ENCODE peak calls at places on chromosomes 11 and 22, in four cellular contexts. W, D, U and P are unnamed samples. For H3K9me3 and H3K4me1, the result is how much of the 10 kb centered on the place peaks cover.

GRCh38 chr11:80362578-80362977 is 921.7 kb upstream of the TENM4 start:
- DNase-seq in D (no peak), U (no peak), W (peak), P (no peak)

GRCh38 chr22:36323855-36324331 is 63.9 kb downstream of the MYH9 start:
- DNase-seq in U (no peak), D (no peak), W (no peak), P (no peak)

GRCh38 chr11:73249304-73249703 is 22.8 kb upstream of the P2RY6 start:
- DNase-seq in U (peak), W (peak), D (no peak), P (no peak)

GRCh38 chr11:4626207-4627105 is 10.8 kb upstream of the OR51D1 start:
- DNase-seq in U (peak), W (peak), D (peak), P (peak)

GRCh38 chr11:101129203-101129943 is at the start of gene PGR:
- DNase-seq in U (peak), D (no peak), W (no peak), P (peak)

GRCh38 chr11:30454108-30454507 is 131.2 kb downstream of the ARL14EP start:
- DNase-seq in U (no peak), D (no peak), W (no peak), P (peak)

GRCh38 chr11:119370486-119371046 is 10.9 kb downstream of the USP2 start:
- DNase-seq in U (peak), W (no peak), D (no peak), P (no peak)

GRCh38 chr11:113531575-113532451 is 56.6 kb upstream of the DRD2 start:
- DNase-seq in W (no peak), U (no peak), D (no peak), P (no peak)

GRCh38 chr11:75547617-75548054 is 14.4 kb upstream of the SERPINH1 start:
- DNase-seq in W (peak), U (peak), D (no peak), P (peak)

GRCh38 chr22:23225724-23226496 is 45.6 kb downstream of the BCR start:
- DNase-seq in U (no peak), D (no peak), W (peak), P (no peak)

GRCh38 chr22:27512283-27512761 is 289.2 kb downstream of the MN1 start:
- DNase-seq in W (peak), D (no peak), U (no peak), P (no peak)

GRCh38 chr11:69049490-69049867 is 747 bp downstream of the TPCN2 start:
- DNase-seq in D (no peak), U (no peak), W (no peak), P (no peak)

GRCh38 chr11:44320289-44320973 is 10.5 kb upstream of the ALX4 start:
- DNase-seq in D (no peak), U (no peak), W (no peak), P (no peak)

GRCh38 chr11:22467248-22467647 is 129.1 kb downstream of the SLC17A6 start:
- DNase-seq in U (no peak), W (no peak), D (no peak), P (no peak)

GRCh38 chr11:32006799-32007388 is 84.0 kb upstream of the RCN1 start:
- DNase-seq in W (peak), U (peak), D (no peak), P (peak)

GRCh38 chr22:22110548-22111266 is 128.1 kb upstream of the TOP3B start:
- DNase-seq in U (peak), W (peak), D (no peak), P (peak)

GRCh38 chr11:30595929-30596328 is 9.8 kb upstream of the MPPED2 start:
- DNase-seq in D (no peak), U (no peak), W (no peak), P (no peak)

GRCh38 chr11:67033661-67034166 is 10.8 kb downstream of the SYT12 start:
- DNase-seq in U (no peak), W (peak), D (no peak), P (no peak)

GRCh38 chr11:107957109-107957588 is 28.9 kb downstream of the RAB39A start:
- DNase-seq in D (no peak), W (no peak), U (no peak), P (no peak)

GRCh38 chr11:27397619-27398412 is 34.8 kb upstream of the CCDC34 start:
- DNase-seq in U (no peak), W (no peak), D (no peak), P (no peak)

GRCh38 chr22:31944700-31945477 is 554 bp downstream of the YWHAH start:
- DNase-seq in U (peak), D (peak), W (peak), P (peak)

GRCh38 chr11:117610901-117611300 is 186.1 kb downstream of the DSCAML1 start:
- DNase-seq in U (no peak), W (no peak), D (no peak), P (no peak)

GRCh38 chr11:6350070-6350469 is 29.8 kb upstream of the CAVIN3 start:
- DNase-seq in D (no peak), U (no peak), W (no peak), P (no peak)

GRCh38 chr11:110329441-110329840 is 33.0 kb upstream of the RDX start:
- DNase-seq in D (no peak), U (no peak), W (no peak), P (no peak)

GRCh38 chr11:18792827-18793226 is 1.2 kb upstream of the PTPN5 start:
- DNase-seq in D (no peak), W (no peak), U (no peak), P (no peak)

GRCh38 chr22:42262964-42263363 is 7.5 kb downstream of the TCF20 start:
- DNase-seq in D (no peak), U (no peak), W (no peak), P (no peak)

GRCh38 chr22:44023404-44024287 is 456 bp upstream of the PARVB start:
- DNase-seq in D (peak), U (peak), W (peak), P (peak)

GRCh38 chr11:68127791-68128681 is 6.8 kb upstream of the CHKA start:
- DNase-seq in W (peak), D (no peak), U (peak), P (no peak)

GRCh38 chr11:111018571-111018970 is 227.0 kb upstream of the POU2AF2 start:
- DNase-seq in W (no peak), U (no peak), D (no peak), P (no peak)

GRCh38 chr11:115164774-115165173 is 339.4 kb downstream of the CADM1 start:
- DNase-seq in W (no peak), U (no peak), D (no peak), P (no peak)

DNA sequence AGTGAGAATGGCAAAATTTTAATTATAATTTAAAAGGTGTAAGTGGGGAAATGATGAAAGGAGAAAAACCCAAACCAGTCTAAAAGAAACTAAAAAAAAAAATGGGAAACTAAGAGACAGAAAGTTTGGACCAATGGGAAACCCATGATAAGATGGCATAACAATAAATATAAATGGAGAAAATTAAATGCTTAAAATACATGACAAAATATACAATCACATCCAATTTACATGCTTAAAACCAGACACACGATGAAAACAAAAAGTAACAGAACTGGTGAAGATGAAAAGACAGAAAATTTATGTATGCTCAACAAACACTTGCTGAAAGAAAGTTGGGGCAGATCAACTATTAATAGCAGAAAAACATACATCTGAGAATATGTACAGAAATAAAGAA is 1471.1 kb downstream of the TBC1D22A start:
- DNase-seq in U (no peak), D (no peak), W (no peak), P (no peak)
- H3K9me3 ChIP-seq in U (under half), D (under half), W (under half), P (under half)

DNA sequence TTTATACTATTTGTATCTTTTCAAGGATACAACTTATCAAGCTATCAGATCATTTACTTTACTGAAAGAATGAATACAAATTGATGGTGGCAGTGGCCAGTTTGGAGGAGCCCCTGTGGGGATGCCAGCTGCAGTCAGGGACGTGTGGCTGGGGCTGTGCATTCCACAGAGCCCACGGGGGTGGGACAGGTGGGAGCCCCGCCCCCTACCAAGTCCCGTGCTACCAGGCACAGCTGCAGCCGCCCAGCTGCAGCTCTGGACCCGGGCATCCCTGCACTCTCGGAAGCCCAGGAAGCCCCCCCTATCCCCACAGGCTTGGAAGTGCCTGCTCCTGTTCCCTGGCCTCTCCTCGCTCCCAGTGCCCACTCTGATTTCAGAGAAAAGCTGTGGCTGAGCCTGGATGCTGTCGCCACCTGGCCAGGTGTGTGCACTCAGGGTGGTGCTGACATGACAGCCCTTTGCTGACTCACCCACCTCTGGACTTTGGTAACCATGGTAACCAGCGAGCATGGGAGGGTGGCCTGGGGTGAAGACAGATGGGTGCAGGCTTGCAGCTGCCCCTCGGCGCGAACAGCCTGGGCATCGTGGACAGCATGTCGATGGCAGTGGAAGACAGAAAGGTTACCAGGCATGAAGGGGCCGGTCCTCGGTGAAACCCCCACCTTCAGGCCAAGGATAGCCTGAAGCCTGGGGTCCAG is 138.1 kb downstream of the SBF2 start:
- DNase-seq in W (peak), U (no peak), D (no peak), P (no peak)
- H3K4me3 ChIP-seq in W (no peak), U (no peak), D (no peak), P (no peak)

GRCh38 chr11:71426413-71426812 is 21.8 kb downstream of the DHCR7 start:
- DNase-seq in U (no peak), D (no peak), W (peak), P (no peak)
- H3K4me1 ChIP-seq in U (under half), D (under half), W (under half), P (under half)

GRCh38 chr11:70702040-70702648 is 303.8 kb downstream of the CTTN start:
- DNase-seq in D (no peak), W (no peak), U (no peak), P (no peak)

GRCh38 chr11:70700871-70701270 is 302.5 kb downstream of the CTTN start:
- DNase-seq in U (no peak), D (no peak), W (no peak), P (no peak)

GRCh38 chr11:70698871-70699270 is 300.5 kb downstream of the CTTN start:
- DNase-seq in U (no peak), W (no peak), D (no peak), P (no peak)

GRCh38 chr11:70699294-70700221 is 301.2 kb downstream of the CTTN start:
- DNase-seq in U (no peak), D (no peak), W (peak), P (no peak)

GRCh38 chr11:70700453-70700852 is 302.1 kb downstream of the CTTN start:
- DNase-seq in D (no peak), W (no peak), U (no peak), P (no peak)
- H3K9me3 ChIP-seq in D (under half), W (under half), U (under half), P (under half)

DNA sequence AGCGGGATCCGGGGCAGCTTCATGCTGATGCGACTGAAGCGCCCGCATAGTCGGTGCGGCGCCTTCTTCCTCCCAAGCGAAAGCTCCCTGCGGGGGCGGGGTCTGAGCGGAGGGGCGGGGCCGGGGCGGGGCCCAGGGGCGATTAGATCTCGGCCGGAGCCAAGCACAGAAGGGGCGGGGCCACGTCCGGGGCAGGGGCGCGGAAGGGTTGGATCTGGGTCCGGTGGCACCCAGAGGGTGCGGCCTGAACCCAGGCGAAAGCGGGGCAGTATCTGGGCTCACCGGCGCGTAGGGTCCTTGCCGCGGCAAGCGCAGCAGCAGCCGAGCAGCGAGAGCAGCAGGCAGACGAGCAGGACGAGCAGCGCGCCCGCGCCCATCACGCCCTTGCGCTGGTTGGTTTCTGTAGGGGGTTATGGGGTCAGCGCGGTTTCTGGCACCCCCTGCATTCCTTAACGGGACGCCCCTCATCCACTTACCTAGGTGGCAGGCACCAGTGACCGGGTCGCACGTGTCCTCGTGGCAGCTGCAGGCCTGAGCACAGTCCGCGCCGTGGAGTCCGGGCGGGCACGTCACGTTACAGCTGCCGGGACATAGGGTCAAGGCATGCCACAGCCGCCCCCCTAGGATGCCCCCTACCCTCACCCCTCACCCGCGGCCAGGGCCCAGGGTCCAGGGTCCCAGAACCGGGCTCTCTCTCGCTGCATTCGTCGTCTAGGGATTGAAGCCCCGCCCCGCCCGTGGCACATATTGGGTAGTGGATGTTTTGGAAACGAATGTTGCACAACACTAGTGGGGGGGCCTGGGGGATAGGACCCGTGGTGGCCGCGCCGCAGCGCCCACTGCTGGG is 8.1 kb downstream of the SCARF2 start:
- DNase-seq in U (peak), D (peak), W (no peak), P (peak)
- H3K4me3 ChIP-seq in U (peak), D (peak), W (no peak), P (no peak)

GRCh38 chr11:47553417-47553746 is 450 bp upstream of the CELF1 start:
- DNase-seq in W (no peak), D (no peak), U (no peak), P (no peak)
- H3K4me1 ChIP-seq in W (under half), D (under half), U (under half), P (under half)

GRCh38 chr11:60561254-60561653 is 46.1 kb downstream of the MS4A13 start:
- DNase-seq in D (no peak), W (no peak), U (no peak), P (no peak)
- H3K9me3 ChIP-seq in D (under half), W (under half), U (under half), P (under half)

GRCh38 chr22:39474351-39474991 is 17.7 kb downstream of the MGAT3 start:
- DNase-seq in D (no peak), W (no peak), U (peak), P (no peak)
- H3K4me3 ChIP-seq in D (no peak), W (no peak), U (no peak), P (no peak)

DNA sequence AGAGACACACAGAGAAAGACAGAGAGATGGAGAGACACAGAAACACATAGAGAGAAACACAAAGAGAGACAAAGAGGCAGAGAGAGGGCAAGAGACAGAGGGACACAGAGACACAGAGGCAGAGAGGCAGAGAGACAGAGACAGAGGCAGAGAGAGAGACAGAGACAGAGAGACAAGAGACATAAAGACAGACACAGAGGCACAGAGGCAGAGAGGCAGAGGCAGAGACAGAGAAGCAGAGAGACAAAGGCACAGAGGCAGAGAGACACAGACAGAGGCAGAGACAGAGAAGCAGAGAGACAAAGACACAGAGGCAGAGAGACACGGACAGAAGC is 6.3 kb downstream of the TNNI2 start:
- DNase-seq in U (no peak), D (no peak), W (no peak), P (no peak)
- H3K4me1 ChIP-seq in U (under half), D (half or more), W (under half), P (under half)